ENCODE peak calls at places on chromosomes 3 and 15, in six cellular contexts. R is NCI-H2171 treated with DMSO at 0.1 percent for 48 hours; H is trophoblast cell; J is stimulated activated CD4-positive, alpha-beta T cell treated with anti-CD3 and anti-CD28 coated beads, Interleukin-4, amount 100 ng/mL, for 1 hour; E is KBM-7; T is brain microvascular endothelial cell. U is an unnamed sample.

GRCh38 chr3:40167958-40168357 is 141.5 kb upstream of the EIF1B start:
- DNase-seq in E (no peak), R (peak; percentile 2), J (no peak), H (no peak), T (no peak), U (no peak)

GRCh38 chr3:73026111-73026510 is 29.5 kb downstream of the PPP4R2 start:
- DNase-seq in J (no peak), R (no peak), H (no peak), E (no peak), T (no peak), U (no peak)

GRCh38 chr3:135142530-135142929 is 347.5 kb downstream of the EPHB1 start:
- DNase-seq in J (no peak), H (no peak), R (no peak), T (no peak), E (no peak), U (no peak)

GRCh38 chr3:129745253-129745652 is 138.8 kb upstream of the PLXND1 start:
- DNase-seq in H (no peak), J (no peak), E (no peak), T (peak; percentile 10), R (no peak), U (no peak)

GRCh38 chr15:90838066-90838465 is 30.3 kb upstream of the FURIN start:
- DNase-seq in H (no peak), J (peak; percentile 85), R (no peak), E (peak; percentile 51), T (no peak), U (no peak)

GRCh38 chr3:69252631-69253030 is 130.2 kb upstream of the LMOD3 start:
- DNase-seq in H (no peak), E (no peak), J (no peak), R (peak; percentile 60), T (no peak), U (no peak)

GRCh38 chr3:179450321-179450720 is 949 bp downstream of the GNB4 start:
- DNase-seq in R (no peak), E (peak; percentile 39), H (no peak), J (no peak), T (no peak), U (peak; percentile 53)

GRCh38 chr3:18447720-18448119 is 22.6 kb upstream of the SATB1 start:
- DNase-seq in E (no peak), T (no peak), R (no peak), H (no peak), J (no peak), U (no peak)

GRCh38 chr3:20079621-20080020 is 39.4 kb downstream of the KAT2B start:
- DNase-seq in T (no peak), E (no peak), J (no peak), H (no peak), R (no peak), U (no peak)

GRCh38 chr3:144900366-144900765 is 928.7 kb downstream of the DIPK2A start:
- DNase-seq in E (no peak), H (no peak), T (no peak), J (no peak), R (no peak), U (no peak)

GRCh38 chr15:65837301-65838283 is 31.7 kb upstream of the RAB11A start:
- DNase-seq in R (no peak), J (no peak), T (no peak), E (peak; percentile 75), H (no peak), U (no peak)

GRCh38 chr3:190127797-190128196 is 7.1 kb upstream of the P3H2 start:
- DNase-seq in H (no peak), J (no peak), R (no peak), E (no peak), T (no peak), U (no peak)

GRCh38 chr3:159077860-159078259 is 276.0 kb downstream of the MFSD1 start:
- DNase-seq in E (no peak), T (peak; percentile 59), R (no peak), H (peak; percentile 9), J (no peak), U (no peak)

GRCh38 chr3:188270423-188270972 is 116.5 kb downstream of the LPP start:
- DNase-seq in H (peak; percentile 90), R (no peak), J (no peak), T (peak; percentile 93), E (peak; percentile 63), U (no peak)

GRCh38 chr3:127043041-127043641 is 60.2 kb downstream of the PLXNA1 start:
- DNase-seq in T (no peak), R (no peak), J (no peak), E (no peak), H (no peak), U (no peak)

GRCh38 chr3:42476225-42477160 is 25.9 kb upstream of the VIPR1 start:
- DNase-seq in E (no peak), T (no peak), H (peak; percentile 86), R (no peak), J (no peak), U (no peak)

U was measured in NAMALWA.